ENCODE peak calls at places on chromosome 19, in four cellular contexts. One of them, this sample, is unnamed.

GRCh38 chr19:31074751-31075150 is 274.5 kb downstream of the TSHZ3 start:
- DNase-seq in lower leg skin: no peak
- DNase-seq in body of pancreas: no peak
- DNase-seq in fibroblast of lung: no peak
- DNase-seq in this sample: no peak

GRCh38 chr19:13861392-13861713 is 15.6 kb upstream of the NANOS3 start:
- DNase-seq in body of pancreas: no peak
- DNase-seq in fibroblast of lung: no peak
- DNase-seq in lower leg skin: no peak
- DNase-seq in this sample: no peak

GRCh38 chr19:11096210-11096841 is 7.1 kb downstream of the LDLR start:
- DNase-seq in lower leg skin: no peak
- DNase-seq in fibroblast of lung: peak; percentile 77
- DNase-seq in body of pancreas: no peak
- DNase-seq in this sample: peak; percentile 91

GRCh38 chr19:31664997-31665396 is 315.8 kb upstream of the TSHZ3 start:
- DNase-seq in lower leg skin: no peak
- DNase-seq in body of pancreas: no peak
- DNase-seq in fibroblast of lung: no peak
- DNase-seq in this sample: no peak

GRCh38 chr19:21749090-21749489 is 18.3 kb downstream of the ZNF100 start:
- DNase-seq in lower leg skin: no peak
- DNase-seq in body of pancreas: no peak
- DNase-seq in fibroblast of lung: peak; percentile 67
- DNase-seq in this sample: no peak

GRCh38 chr19:49684251-49684982 is 5.0 kb upstream of the ADM5 start:
- DNase-seq in body of pancreas: no peak
- DNase-seq in lower leg skin: no peak
- DNase-seq in fibroblast of lung: no peak
- DNase-seq in this sample: no peak

GRCh38 chr19:45848922-45849321 is 14.0 kb downstream of the SYMPK start:
- DNase-seq in lower leg skin: no peak
- DNase-seq in body of pancreas: no peak
- DNase-seq in fibroblast of lung: no peak
- DNase-seq in this sample: no peak

GRCh38 chr19:367561-367960 is 23.0 kb upstream of the MIER2 start:
- DNase-seq in fibroblast of lung: no peak
- DNase-seq in lower leg skin: no peak
- DNase-seq in body of pancreas: no peak
- DNase-seq in this sample: peak; percentile 67

GRCh38 chr19:30856786-30857185 is 484.6 kb downstream of the ZNF536 start:
- DNase-seq in lower leg skin: no peak
- DNase-seq in fibroblast of lung: no peak
- DNase-seq in body of pancreas: no peak
- DNase-seq in this sample: peak; percentile 60

GRCh38 chr19:8220481-8220880 is 11.3 kb downstream of the CERS4 start:
- DNase-seq in lower leg skin: no peak
- DNase-seq in body of pancreas: no peak
- DNase-seq in fibroblast of lung: no peak
- DNase-seq in this sample: no peak

GRCh38 chr19:57099199-57099661 is 20.6 kb upstream of the USP29 start:
- DNase-seq in fibroblast of lung: peak; percentile 34
- DNase-seq in body of pancreas: peak; percentile 35
- DNase-seq in lower leg skin: no peak
- DNase-seq in this sample: no peak

GRCh38 chr19:1766800-1767352 is 13.6 kb downstream of the ONECUT3 start:
- DNase-seq in body of pancreas: no peak
- DNase-seq in fibroblast of lung: no peak
- DNase-seq in lower leg skin: no peak
- DNase-seq in this sample: no peak

GRCh38 chr19:751501-752341 is 809 bp downstream of the MISP start:
- DNase-seq in lower leg skin: no peak
- DNase-seq in body of pancreas: no peak
- DNase-seq in fibroblast of lung: peak; percentile 82
- DNase-seq in this sample: no peak

GRCh38 chr19:2372076-2372612 is 12.1 kb downstream of the TMPRSS9 start:
- DNase-seq in fibroblast of lung: no peak
- DNase-seq in lower leg skin: no peak
- DNase-seq in body of pancreas: no peak
- DNase-seq in this sample: no peak

GRCh38 chr19:41860419-41861097 is 503 bp downstream of the RPS19 start:
- DNase-seq in body of pancreas: no peak
- DNase-seq in fibroblast of lung: peak; percentile 22
- DNase-seq in lower leg skin: peak; percentile 33
- DNase-seq in this sample: no peak

GRCh38 chr19:44741841-44742352 is 6.6 kb upstream of the BCL3 start:
- DNase-seq in fibroblast of lung: peak; percentile 100
- DNase-seq in body of pancreas: peak; percentile 98
- DNase-seq in lower leg skin: peak; percentile 98
- DNase-seq in this sample: peak; percentile 94

GRCh38 chr19:6891761-6892385 is 4.5 kb downstream of the ADGRE1 start:
- DNase-seq in body of pancreas: no peak
- DNase-seq in fibroblast of lung: no peak
- DNase-seq in lower leg skin: no peak
- DNase-seq in this sample: no peak

This sample was measured in osteocyte.